ENCODE peak calls at places on chromosomes 4 and X, in six cellular contexts. One of them, this sample, is unnamed.
A peak's percentile ranks its signal among the peaks of the same experiment; 100 is the strongest.

GRCh38 chrX:100654256-100654655 is 10.3 kb downstream of the SRPX2 start:
- DNase-seq in brain microvascular endothelial cell: no peak
- DNase-seq in Peyer's patch: no peak
- DNase-seq in fibroblast of lung: no peak
- DNase-seq in OCI-LY7: peak; percentile 3
- DNase-seq in HCT116: no peak
- DNase-seq in this sample: no peak

GRCh38 chr4:131534944-131535640 is 1614.0 kb upstream of the PCDH10 start:
- DNase-seq in brain microvascular endothelial cell: no peak
- DNase-seq in fibroblast of lung: no peak
- DNase-seq in OCI-LY7: no peak
- DNase-seq in Peyer's patch: no peak
- DNase-seq in HCT116: no peak
- DNase-seq in this sample: no peak

GRCh38 chr4:108466936-108467902 is 153.2 kb upstream of the RPL34 start:
- DNase-seq in HCT116: peak; percentile 6
- DNase-seq in brain microvascular endothelial cell: peak; percentile 81
- DNase-seq in OCI-LY7: no peak
- DNase-seq in Peyer's patch: no peak
- DNase-seq in fibroblast of lung: peak; percentile 96
- DNase-seq in this sample: peak; percentile 65

GRCh38 chr4:170750519-170750918 is 660.8 kb upstream of the AADAT start:
- DNase-seq in brain microvascular endothelial cell: no peak
- DNase-seq in fibroblast of lung: no peak
- DNase-seq in HCT116: no peak
- DNase-seq in OCI-LY7: no peak
- DNase-seq in Peyer's patch: no peak
- DNase-seq in this sample: no peak

GRCh38 chrX:72712094-72712755 is 1.9 kb downstream of the PHKA1 start:
- DNase-seq in brain microvascular endothelial cell: peak; percentile 10
- DNase-seq in OCI-LY7: no peak
- DNase-seq in HCT116: no peak
- DNase-seq in fibroblast of lung: peak; percentile 30
- DNase-seq in Peyer's patch: no peak
- DNase-seq in this sample: no peak

GRCh38 chr4:8403173-8403753 is 37.3 kb downstream of the ACOX3 start:
- DNase-seq in OCI-LY7: peak; percentile 68
- DNase-seq in brain microvascular endothelial cell: peak; percentile 77
- DNase-seq in Peyer's patch: peak; percentile 79
- DNase-seq in HCT116: peak; percentile 23
- DNase-seq in fibroblast of lung: peak; percentile 61
- DNase-seq in this sample: no peak

GRCh38 chr4:128279624-128280225 is 7.9 kb downstream of the PGRMC2 start:
- DNase-seq in OCI-LY7: no peak
- DNase-seq in Peyer's patch: no peak
- DNase-seq in HCT116: no peak
- DNase-seq in brain microvascular endothelial cell: no peak
- DNase-seq in fibroblast of lung: no peak
- DNase-seq in this sample: no peak

GRCh38 chr4:185904381-185904780 is 92.4 kb upstream of the SORBS2 start:
- DNase-seq in HCT116: no peak
- DNase-seq in OCI-LY7: no peak
- DNase-seq in brain microvascular endothelial cell: no peak
- DNase-seq in fibroblast of lung: no peak
- DNase-seq in Peyer's patch: no peak
- DNase-seq in this sample: no peak

GRCh38 chrX:7385131-7385530 is 237.2 kb upstream of the PUDP start:
- DNase-seq in OCI-LY7: no peak
- DNase-seq in Peyer's patch: no peak
- DNase-seq in HCT116: no peak
- DNase-seq in fibroblast of lung: no peak
- DNase-seq in brain microvascular endothelial cell: no peak
- DNase-seq in this sample: no peak

GRCh38 chr4:152063301-152064235 is 302.8 kb upstream of the GATB start:
- DNase-seq in brain microvascular endothelial cell: no peak
- DNase-seq in OCI-LY7: no peak
- DNase-seq in HCT116: no peak
- DNase-seq in Peyer's patch: peak; percentile 53
- DNase-seq in fibroblast of lung: peak; percentile 18
- DNase-seq in this sample: no peak

GRCh38 chrX:136195247-136195646 is 47.9 kb downstream of the FHL1 start:
- DNase-seq in Peyer's patch: no peak
- DNase-seq in OCI-LY7: no peak
- DNase-seq in HCT116: no peak
- DNase-seq in brain microvascular endothelial cell: no peak
- DNase-seq in fibroblast of lung: no peak
- DNase-seq in this sample: no peak

GRCh38 chrX:154731881-154732280 is 19.0 kb downstream of the GAB3 start:
- DNase-seq in brain microvascular endothelial cell: peak; percentile 52
- DNase-seq in Peyer's patch: no peak
- DNase-seq in HCT116: no peak
- DNase-seq in OCI-LY7: no peak
- DNase-seq in fibroblast of lung: no peak
- DNase-seq in this sample: no peak

GRCh38 chr4:119525005-119525749 is 103.4 kb downstream of the PDE5A start:
- DNase-seq in fibroblast of lung: peak; percentile 92
- DNase-seq in brain microvascular endothelial cell: peak; percentile 75
- DNase-seq in OCI-LY7: no peak
- DNase-seq in Peyer's patch: no peak
- DNase-seq in HCT116: no peak
- DNase-seq in this sample: peak; percentile 48

GRCh38 chr4:126592088-126592487 is 1040.7 kb upstream of the INTU start:
- DNase-seq in brain microvascular endothelial cell: no peak
- DNase-seq in HCT116: no peak
- DNase-seq in Peyer's patch: no peak
- DNase-seq in OCI-LY7: no peak
- DNase-seq in fibroblast of lung: peak; percentile 22
- DNase-seq in this sample: no peak

GRCh38 chrX:124690495-124690894 is 344.1 kb downstream of the SH2D1A start:
- DNase-seq in Peyer's patch: no peak
- DNase-seq in brain microvascular endothelial cell: no peak
- DNase-seq in OCI-LY7: no peak
- DNase-seq in fibroblast of lung: no peak
- DNase-seq in HCT116: no peak
- DNase-seq in this sample: no peak

DNA sequence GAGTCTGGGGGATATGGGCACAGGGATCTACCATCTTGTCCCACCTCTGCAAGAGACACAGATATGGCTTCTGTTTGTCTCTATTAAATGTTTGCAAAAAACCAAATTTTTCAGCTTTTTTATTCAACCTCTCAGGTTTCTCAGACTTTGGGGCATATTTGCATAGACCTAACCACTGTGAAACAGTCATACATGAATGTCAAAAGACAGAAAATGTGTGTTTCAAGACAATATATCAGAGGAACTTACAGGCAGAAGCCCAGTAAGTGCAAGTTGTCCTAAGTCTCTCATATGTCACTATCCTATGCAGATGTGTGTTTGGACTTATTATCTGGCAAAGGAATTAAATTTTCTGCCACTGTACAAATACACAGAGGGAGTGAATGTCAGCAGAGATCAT is 951.2 kb downstream of the PCDH18 start:
- DNase-seq in HCT116: no peak
- DNase-seq in fibroblast of lung: no peak
- DNase-seq in brain microvascular endothelial cell: no peak
- DNase-seq in Peyer's patch: no peak
- DNase-seq in OCI-LY7: no peak
- DNase-seq in this sample: no peak
- H3K4me3 ChIP-seq in HCT116: no peak overlapping the region
- H3K4me3 ChIP-seq in fibroblast of lung: no peak overlapping the region
- H3K4me3 ChIP-seq in brain microvascular endothelial cell: no peak overlapping the region
- H3K4me3 ChIP-seq in Peyer's patch: no peak overlapping the region
- H3K4me3 ChIP-seq in OCI-LY7: no peak overlapping the region
- H3K4me3 ChIP-seq in this sample: no peak overlapping the region

GRCh38 chrX:34555481-34555880 is 101.6 kb downstream of the TMEM47 start:
- DNase-seq in brain microvascular endothelial cell: no peak
- DNase-seq in OCI-LY7: no peak
- DNase-seq in HCT116: no peak
- DNase-seq in fibroblast of lung: no peak
- DNase-seq in Peyer's patch: no peak
- DNase-seq in this sample: no peak

GRCh38 chrX:34562006-34562405 is 95.1 kb downstream of the TMEM47 start:
- DNase-seq in brain microvascular endothelial cell: no peak
- DNase-seq in OCI-LY7: no peak
- DNase-seq in fibroblast of lung: peak; percentile 1
- DNase-seq in Peyer's patch: no peak
- DNase-seq in HCT116: no peak
- DNase-seq in this sample: no peak

GRCh38 chrX:34559325-34559724 is 97.8 kb downstream of the TMEM47 start:
- DNase-seq in fibroblast of lung: peak; percentile 9
- DNase-seq in HCT116: no peak
- DNase-seq in OCI-LY7: no peak
- DNase-seq in Peyer's patch: no peak
- DNase-seq in brain microvascular endothelial cell: peak; percentile 2
- DNase-seq in this sample: peak; percentile 19

GRCh38 chrX:34560180-34560579 is 96.9 kb downstream of the TMEM47 start:
- DNase-seq in brain microvascular endothelial cell: no peak
- DNase-seq in Peyer's patch: no peak
- DNase-seq in OCI-LY7: no peak
- DNase-seq in fibroblast of lung: no peak
- DNase-seq in HCT116: no peak
- DNase-seq in this sample: no peak

DNA sequence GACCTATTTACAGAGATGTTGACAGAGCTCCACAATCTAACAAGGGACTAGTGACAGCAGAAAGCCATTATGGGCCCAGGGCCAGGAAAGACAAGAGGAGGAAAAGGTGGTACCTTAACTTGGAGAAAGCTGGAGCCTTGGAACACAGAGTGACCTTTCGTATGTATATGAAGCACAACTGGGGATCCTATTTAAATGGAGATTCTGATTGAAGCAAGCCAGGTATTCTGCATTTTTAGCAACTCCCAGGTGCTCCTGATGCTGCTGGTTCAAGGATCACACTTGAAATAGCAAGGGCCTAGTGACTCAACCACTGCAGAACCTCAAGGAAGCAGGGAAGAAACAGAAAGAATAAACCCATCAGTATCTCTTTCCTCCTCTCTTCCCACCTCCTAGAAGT is 99.4 kb downstream of the TMEM47 start:
- DNase-seq in HCT116: no peak
- DNase-seq in OCI-LY7: no peak
- DNase-seq in fibroblast of lung: no peak
- DNase-seq in Peyer's patch: no peak
- DNase-seq in brain microvascular endothelial cell: no peak
- DNase-seq in this sample: no peak
- H3K4me3 ChIP-seq in HCT116: no peak overlapping the region
- H3K4me3 ChIP-seq in OCI-LY7: no peak overlapping the region
- H3K4me3 ChIP-seq in fibroblast of lung: no peak overlapping the region
- H3K4me3 ChIP-seq in Peyer's patch: no peak overlapping the region
- H3K4me3 ChIP-seq in brain microvascular endothelial cell: no peak overlapping the region
- H3K4me3 ChIP-seq in this sample: no peak overlapping the region

GRCh38 chrX:46575991-46576392 is 2.4 kb downstream of the CHST7 start:
- DNase-seq in fibroblast of lung: peak; percentile 40
- DNase-seq in HCT116: no peak
- DNase-seq in OCI-LY7: peak; percentile 14
- DNase-seq in brain microvascular endothelial cell: no peak
- DNase-seq in Peyer's patch: no peak
- DNase-seq in this sample: no peak
- H3K4me3 ChIP-seq in fibroblast of lung: peak overlapping the region; percentile 45
- H3K4me3 ChIP-seq in HCT116: no peak overlapping the region
- H3K4me3 ChIP-seq in OCI-LY7: peak overlapping the region; percentile 74
- H3K4me3 ChIP-seq in brain microvascular endothelial cell: peak overlapping the region; percentile 59
- H3K4me3 ChIP-seq in Peyer's patch: peak overlapping the region; percentile 59
- H3K4me3 ChIP-seq in this sample: peak overlapping the region; percentile 57

DNA sequence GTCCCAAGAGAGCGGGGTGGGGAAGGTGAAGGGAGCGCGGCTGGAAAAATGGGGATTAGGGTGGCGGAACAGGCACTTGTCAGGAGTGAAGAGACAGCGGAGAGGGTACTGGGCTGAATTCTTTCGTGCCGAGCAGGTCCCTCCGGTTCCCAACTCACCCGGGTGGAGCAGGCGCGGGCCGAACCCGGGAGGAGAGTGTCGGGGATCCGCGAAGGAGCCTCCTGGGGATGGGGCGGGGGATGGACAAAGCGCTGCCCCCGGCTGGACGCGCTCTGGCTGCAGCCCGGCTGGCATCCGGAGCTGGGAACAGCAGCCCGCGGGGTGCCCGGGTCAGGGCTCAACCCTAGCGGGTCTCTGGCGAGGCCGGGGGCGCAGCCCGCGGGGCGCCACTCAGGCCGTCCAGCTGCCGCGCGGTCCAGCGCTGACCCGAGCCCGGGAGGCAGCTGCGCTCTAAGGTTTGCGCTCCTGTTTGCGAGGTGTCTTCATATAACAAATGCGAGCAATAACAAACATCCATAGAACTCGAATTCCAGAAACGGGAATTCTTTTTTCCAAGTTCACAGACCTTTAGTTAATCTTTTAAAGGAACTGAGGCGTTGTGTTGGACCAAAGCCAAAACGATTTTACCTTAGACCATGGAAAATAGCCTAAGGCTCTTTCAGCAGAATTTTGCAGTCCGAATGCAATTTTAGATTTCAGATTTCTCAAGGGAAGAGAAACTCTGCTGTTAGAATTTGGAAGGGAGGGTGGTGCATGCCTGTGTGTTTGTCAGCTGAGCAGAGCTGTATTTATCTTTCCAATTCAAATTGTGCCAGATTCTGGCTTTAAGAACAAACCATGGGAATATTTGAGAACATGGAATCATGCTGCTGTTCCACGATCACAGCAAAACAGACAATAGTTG is 707 bp downstream of the NPY5R start:
- DNase-seq in OCI-LY7: no peak
- DNase-seq in fibroblast of lung: peak; percentile 1
- DNase-seq in brain microvascular endothelial cell: no peak
- DNase-seq in Peyer's patch: no peak
- DNase-seq in HCT116: no peak
- DNase-seq in this sample: no peak
- H3K4me3 ChIP-seq in OCI-LY7: no peak overlapping the region
- H3K4me3 ChIP-seq in fibroblast of lung: no peak overlapping the region
- H3K4me3 ChIP-seq in brain microvascular endothelial cell: peak overlapping the region; percentile 54
- H3K4me3 ChIP-seq in Peyer's patch: peak overlapping the region; percentile 33
- H3K4me3 ChIP-seq in HCT116: no peak overlapping the region
- H3K4me3 ChIP-seq in this sample: peak overlapping the region; percentile 24

DNA sequence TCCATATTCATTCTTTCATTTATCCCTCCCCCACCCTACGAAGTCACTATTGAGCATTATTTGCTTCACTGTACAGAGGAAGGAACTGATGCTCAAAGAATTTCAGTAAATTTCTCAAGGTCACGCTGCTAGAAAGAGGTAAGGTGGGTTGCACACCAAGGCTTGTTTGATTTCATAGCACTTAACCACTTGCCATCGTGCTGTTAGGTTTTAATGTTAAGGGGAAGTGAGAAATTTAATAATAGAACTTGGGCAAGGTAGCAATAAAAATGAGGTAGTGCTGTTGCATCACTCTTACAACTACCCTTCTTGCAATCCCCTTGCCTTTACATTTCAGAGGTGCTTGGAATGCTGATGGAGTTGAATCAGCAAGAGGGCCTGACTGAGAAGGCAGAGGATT is 343.1 kb downstream of the MID1IP1 start:
- DNase-seq in fibroblast of lung: no peak
- DNase-seq in HCT116: no peak
- DNase-seq in brain microvascular endothelial cell: no peak
- DNase-seq in Peyer's patch: no peak
- DNase-seq in OCI-LY7: peak; percentile 80
- DNase-seq in this sample: no peak
- H3K4me3 ChIP-seq in fibroblast of lung: no peak overlapping the region
- H3K4me3 ChIP-seq in HCT116: no peak overlapping the region
- H3K4me3 ChIP-seq in brain microvascular endothelial cell: no peak overlapping the region
- H3K4me3 ChIP-seq in Peyer's patch: no peak overlapping the region
- H3K4me3 ChIP-seq in OCI-LY7: peak overlapping the region; percentile 16
- H3K4me3 ChIP-seq in this sample: no peak overlapping the region

This sample was measured in skeletal muscle cell.